ENCODE peak calls at places on chromosomes 11 and 22, in four cellular contexts. J, N, F and V are unnamed samples.

GRCh38 chr11:117717485-117718314 is 79.3 kb downstream of the DSCAML1 start:
- DNase-seq in J (peak), N (no peak), F (no peak), V (no peak)

GRCh38 chr11:101127348-101127698 is 2.3 kb downstream of the PGR start:
- DNase-seq in J (no peak), N (no peak), F (peak), V (no peak)

GRCh38 chr11:13008625-13009475 is at the start of gene RASSF10:
- DNase-seq in J (peak), N (no peak), F (peak), V (no peak)

GRCh38 chr11:65770951-65771567 is 9.7 kb downstream of the AP5B1 start:
- DNase-seq in J (no peak), N (no peak), F (no peak), V (no peak)

GRCh38 chr11:71055925-71056324 is 196.5 kb downstream of the SHANK2 start:
- DNase-seq in J (no peak), N (no peak), F (no peak), V (no peak)

GRCh38 chr11:8719260-8720190 is 36.9 kb downstream of the RPL27A start:
- DNase-seq in J (no peak), N (no peak), F (no peak), V (no peak)

GRCh38 chr11:34644669-34645406 is 23.9 kb downstream of the EHF start:
- DNase-seq in J (no peak), N (no peak), F (no peak), V (no peak)

GRCh38 chr11:6622261-6623171 is 3.3 kb upstream of the TPP1 start:
- DNase-seq in J (no peak), N (no peak), F (no peak), V (no peak)

GRCh38 chr11:11171285-11171684 is 181.8 kb downstream of the CSNK2A3 start:
- DNase-seq in J (no peak), N (no peak), F (no peak), V (no peak)

GRCh38 chr11:123235117-123235686 is 40.2 kb upstream of the CLMP start:
- DNase-seq in J (peak), N (peak), F (peak), V (peak)

GRCh38 chr11:107752954-107753822 is 41.3 kb upstream of the SLN start:
- DNase-seq in J (no peak), N (no peak), F (no peak), V (no peak)

GRCh38 chr11:130814440-130815073 is 101.7 kb downstream of the SNX19 start:
- DNase-seq in J (no peak), N (no peak), F (no peak), V (no peak)

GRCh38 chr11:72430743-72431570 is 3.4 kb downstream of the CLPB start:
- DNase-seq in J (peak), N (peak), F (peak), V (no peak)

GRCh38 chr11:119827113-119827512 is 98.1 kb upstream of the NECTIN1 start:
- DNase-seq in J (no peak), N (no peak), F (no peak), V (no peak)

GRCh38 chr11:59511675-59512074 is 336 bp downstream of the OR4D9 start:
- DNase-seq in J (no peak), N (no peak), F (no peak), V (no peak)

GRCh38 chr11:60069471-60069870 is 13.0 kb downstream of the MS4A3 start:
- DNase-seq in J (no peak), N (no peak), F (no peak), V (no peak)

GRCh38 chr11:10538924-10539323 is 2.1 kb downstream of the RNF141 start:
- DNase-seq in J (no peak), N (no peak), F (no peak), V (no peak)

GRCh38 chr22:23385301-23386244 is 194.5 kb downstream of the IGLL1 start:
- DNase-seq in J (peak), N (peak), F (peak), V (peak)

GRCh38 chr11:92211576-92212167 is 12.9 kb upstream of the FAT3 start:
- DNase-seq in J (no peak), N (no peak), F (peak), V (no peak)

GRCh38 chr11:3087821-3088800 is 30.9 kb upstream of the CARS1 start:
- DNase-seq in J (no peak), N (no peak), F (no peak), V (no peak)

GRCh38 chr22:48473202-48473601 is 1354.5 kb downstream of the BRD1 start:
- DNase-seq in J (no peak), N (no peak), F (no peak), V (no peak)

GRCh38 chr11:97140885-97141494 is 751.2 kb downstream of the JRKL start:
- DNase-seq in J (peak), N (no peak), F (peak), V (no peak)

GRCh38 chr22:35057155-35057554 is 8.8 kb upstream of the ISX start:
- DNase-seq in J (no peak), N (no peak), F (no peak), V (no peak)

GRCh38 chr22:36369004-36369921 is 18.5 kb downstream of the MYH9 start:
- DNase-seq in J (no peak), N (peak), F (no peak), V (no peak)

GRCh38 chr22:45268958-45269844 is 15.5 kb upstream of the UPK3A start:
- DNase-seq in J (peak), N (peak), F (peak), V (peak)

GRCh38 chr11:65560555-65561418 is 2.6 kb upstream of the LTBP3 start:
- DNase-seq in J (no peak), N (no peak), F (no peak), V (no peak)

GRCh38 chr22:22058649-22059475 is 76.3 kb upstream of the TOP3B start:
- DNase-seq in J (no peak), N (no peak), F (no peak), V (no peak)